ENCODE peak calls at places on chromosomes 12 and 14, in seven cellular contexts. J is NB4, P is GM12865, L is body of pancreas, D is A549, G is epithelial cell of esophagus, C is lung. A is an unnamed sample.

GRCh38 chr14:101732128-101732527 is 29.4 kb upstream of the PPP2R5C start:
- DNase-seq in J (peak), P (no peak), L (no peak), D (no peak), G (peak), C (no peak), A (no peak)

GRCh38 chr12:132804426-132804861 is 24.2 kb downstream of the GOLGA3 start:
- DNase-seq in J (no peak), P (no peak), L (no peak), D (no peak), G (peak), C (no peak), A (no peak)

GRCh38 chr14:38065101-38065762 is 142.5 kb upstream of the SSTR1 start:
- DNase-seq in J (no peak), P (peak), L (no peak), D (no peak), G (no peak), C (no peak), A (no peak)

GRCh38 chr14:93893550-93894329 is 33.4 kb upstream of the FAM181A start:
- DNase-seq in J (no peak), P (no peak), L (no peak), D (no peak), G (no peak), C (no peak), A (no peak)

GRCh38 chr12:16389594-16389993 is 42.1 kb downstream of the MGST1 start:
- DNase-seq in J (peak), P (no peak), L (no peak), D (no peak), G (peak), C (no peak), A (no peak)

GRCh38 chr12:97300921-97301320 is 161.7 kb upstream of the RMST start:
- DNase-seq in J (no peak), P (no peak), L (no peak), D (no peak), G (peak), C (no peak), A (no peak)

GRCh38 chr14:67819563-67820411 is at the start of gene RAD51B:
- DNase-seq in J (peak), P (peak), L (peak), D (peak), G (peak), C (peak), A (peak)

GRCh38 chr12:41795066-41795465 is 349.6 kb downstream of the GXYLT1 start:
- DNase-seq in J (no peak), P (no peak), L (no peak), D (no peak), G (no peak), C (no peak), A (peak)

GRCh38 chr12:55009171-55009570 is 10.6 kb upstream of the NEUROD4 start:
- DNase-seq in J (no peak), P (no peak), L (no peak), D (no peak), G (no peak), C (no peak), A (no peak)

GRCh38 chr12:30980886-30981662 is 54.5 kb downstream of the TSPAN11 start:
- DNase-seq in J (no peak), P (no peak), L (no peak), D (no peak), G (no peak), C (no peak), A (no peak)

GRCh38 chr14:84926656-84927055 is 603.3 kb upstream of the FLRT2 start:
- DNase-seq in J (no peak), P (no peak), L (no peak), D (no peak), G (no peak), C (no peak), A (no peak)

GRCh38 chr12:131724534-131724933 is 13.6 kb downstream of the SFSWAP start:
- DNase-seq in J (no peak), P (no peak), L (no peak), D (no peak), G (no peak), C (no peak), A (no peak)

GRCh38 chr12:102010265-102010994 is 51.4 kb downstream of the WASHC3 start:
- DNase-seq in J (peak), P (peak), L (no peak), D (no peak), G (peak), C (no peak), A (no peak)

GRCh38 chr12:65911321-65911720 is 87.0 kb downstream of the HMGA2 start:
- DNase-seq in J (no peak), P (no peak), L (peak), D (no peak), G (peak), C (no peak), A (no peak)

GRCh38 chr14:74141703-74142102 is 56.9 kb downstream of the LIN52 start:
- DNase-seq in J (no peak), P (no peak), L (no peak), D (no peak), G (peak), C (peak), A (no peak)

GRCh38 chr12:10618338-10618987 is 5.1 kb upstream of the MAGOHB start:
- DNase-seq in J (no peak), P (no peak), L (no peak), D (no peak), G (peak), C (no peak), A (peak)

GRCh38 chr12:23895792-23896218 is 53.7 kb downstream of the SOX5 start:
- DNase-seq in J (no peak), P (no peak), L (no peak), D (no peak), G (peak), C (no peak), A (peak)

GRCh38 chr12:95877622-95878021 is 18.9 kb downstream of the SNRPF start:
- DNase-seq in J (no peak), P (no peak), L (no peak), D (no peak), G (peak), C (no peak), A (no peak)

GRCh38 chr14:100859781-100860180 is 33.9 kb downstream of the MEG3 start:
- DNase-seq in J (no peak), P (no peak), L (no peak), D (no peak), G (no peak), C (no peak), A (no peak)

GRCh38 chr12:66636771-66637170 is 42.1 kb downstream of the GRIP1 start:
- DNase-seq in J (no peak), P (no peak), L (peak), D (no peak), G (no peak), C (no peak), A (no peak)

GRCh38 chr14:77508876-77509275 is 10.3 kb upstream of the ISM2 start:
- DNase-seq in J (no peak), P (no peak), L (no peak), D (no peak), G (peak), C (no peak), A (no peak)
- TF ChIP-seq CTCF in J (no peak), P (no peak), L (no peak), D (no peak), G (no peak), C (no peak), A (no peak)

GRCh38 chr14:60189923-60190840 is 25.0 kb upstream of the DHRS7 start:
- DNase-seq in J (no peak), P (peak), L (no peak), D (no peak), G (no peak), C (no peak), A (no peak)

GRCh38 chr14:60183724-60184596 is 18.8 kb upstream of the DHRS7 start:
- DNase-seq in J (peak), P (peak), L (no peak), D (peak), G (peak), C (no peak), A (peak)

GRCh38 chr14:60188696-60189095 is 23.5 kb upstream of the DHRS7 start:
- DNase-seq in J (no peak), P (no peak), L (no peak), D (no peak), G (no peak), C (no peak), A (no peak)

GRCh38 chr14:60184597-60185555 is 19.7 kb upstream of the DHRS7 start:
- DNase-seq in J (peak), P (no peak), L (no peak), D (no peak), G (no peak), C (no peak), A (no peak)

GRCh38 chr14:60188115-60188514 is 22.9 kb upstream of the DHRS7 start:
- DNase-seq in J (peak), P (peak), L (no peak), D (no peak), G (peak), C (no peak), A (no peak)
- TF ChIP-seq CTCF in J (peak), P (peak), L (no peak), D (peak), G (peak), C (no peak), A (peak)

GRCh38 chr12:108690799-108691153 is 40.5 kb downstream of the CORO1C start:
- DNase-seq in J (no peak), P (no peak), L (no peak), D (no peak), G (no peak), C (no peak), A (no peak)

GRCh38 chr12:108690191-108690518 is 41.2 kb downstream of the CORO1C start:
- DNase-seq in J (no peak), P (no peak), L (no peak), D (no peak), G (no peak), C (no peak), A (no peak)

GRCh38 chr12:108693186-108693585 is 38.1 kb downstream of the CORO1C start:
- DNase-seq in J (no peak), P (no peak), L (no peak), D (no peak), G (no peak), C (no peak), A (no peak)

GRCh38 chr12:108691995-108692808 is 39.1 kb downstream of the CORO1C start:
- DNase-seq in J (peak), P (peak), L (no peak), D (no peak), G (no peak), C (peak), A (no peak)

DNA sequence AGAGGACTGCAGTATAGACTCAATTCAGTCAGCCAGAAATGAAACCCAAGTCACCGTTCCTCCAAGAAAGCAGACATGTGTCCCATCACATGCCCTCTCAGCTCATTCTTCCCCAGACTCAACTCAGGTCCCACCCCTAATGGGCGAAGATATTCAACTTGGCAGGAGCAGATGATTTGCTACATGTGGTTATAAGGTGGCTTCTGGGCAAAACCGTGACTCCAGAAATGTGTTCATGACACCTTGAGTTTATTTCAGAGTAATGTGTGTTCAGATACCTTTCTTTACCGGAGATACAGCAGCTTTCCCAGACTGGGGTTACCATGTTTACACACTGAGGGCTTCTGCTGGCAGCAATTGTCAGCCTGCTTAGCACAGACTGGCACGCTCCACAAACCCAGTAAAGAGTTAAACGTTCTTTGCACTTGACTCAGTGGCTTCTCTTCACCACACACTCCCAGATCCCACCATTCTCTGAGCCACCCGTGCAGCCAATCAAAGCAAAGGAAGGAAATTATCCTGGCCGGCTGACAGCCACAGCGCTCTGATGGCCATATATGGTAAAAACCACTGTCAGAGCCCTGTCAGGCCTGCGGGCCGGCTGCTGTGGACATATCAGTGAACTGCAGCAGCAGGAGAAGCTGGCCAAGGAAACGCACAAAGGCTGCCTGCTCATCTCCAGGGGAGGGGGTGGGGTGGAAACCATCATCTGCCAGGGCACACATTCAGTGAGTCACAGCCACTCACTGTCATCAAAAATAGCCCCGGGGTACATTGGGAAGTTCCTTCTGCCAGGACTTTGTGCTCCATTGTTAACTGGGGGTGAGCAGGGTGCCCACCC is 39.9 kb downstream of the CORO1C start:
- DNase-seq in J (peak), P (peak), L (peak), D (peak), G (peak), C (peak), A (peak)
- TF ChIP-seq CTCF in J (peak), P (peak), L (peak), D (no peak), G (peak), C (no peak), A (peak)

GRCh38 chr12:46402451-46402850 is 29.9 kb upstream of the SLC38A2 start:
- DNase-seq in J (no peak), P (no peak), L (no peak), D (no peak), G (peak), C (no peak), A (peak)

GRCh38 chr12:46400406-46400805 is 27.8 kb upstream of the SLC38A2 start:
- DNase-seq in J (no peak), P (no peak), L (no peak), D (no peak), G (peak), C (no peak), A (no peak)

GRCh38 chr12:46403732-46404097 is 31.1 kb upstream of the SLC38A2 start:
- DNase-seq in J (no peak), P (no peak), L (no peak), D (no peak), G (no peak), C (no peak), A (no peak)

GRCh38 chr12:46402861-46403731 is 30.5 kb upstream of the SLC38A2 start:
- DNase-seq in J (no peak), P (no peak), L (no peak), D (no peak), G (peak), C (no peak), A (no peak)

DNA sequence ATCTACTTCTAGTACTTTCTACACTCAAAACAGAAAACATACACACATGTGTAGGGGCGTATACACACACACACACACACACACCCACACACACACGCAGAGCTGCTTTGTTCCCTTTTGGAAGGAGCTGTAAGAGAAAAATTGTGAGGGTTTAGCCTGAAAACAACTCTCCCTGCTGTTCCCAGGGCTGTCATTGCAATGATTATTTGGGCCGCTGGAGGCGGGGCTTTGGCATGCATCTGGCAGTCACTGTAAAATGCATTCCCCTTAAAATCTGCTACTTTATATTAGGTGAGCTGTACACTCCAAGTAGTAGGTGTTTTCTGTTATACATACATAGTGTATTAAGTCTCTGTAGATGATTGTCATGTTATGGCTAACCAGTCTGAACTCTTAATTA is 29.1 kb upstream of the SLC38A2 start:
- DNase-seq in J (no peak), P (no peak), L (peak), D (no peak), G (no peak), C (no peak), A (no peak)
- TF ChIP-seq CTCF in J (no peak), P (no peak), L (peak), D (no peak), G (peak), C (no peak), A (peak)

A was measured in astrocyte of the cerebellum.